ENCODE peak calls at places on chromosome 11, in five cellular contexts. J, R, G, T and M are unnamed samples.
A peak's percentile ranks its signal among the peaks of the same experiment; 100 is the strongest.

GRCh38 chr11:95498731-95499396 is 267.9 kb upstream of the SESN3 start:
- DNase-seq in J (no peak), R (no peak), G (no peak), T (no peak), M (no peak)

GRCh38 chr11:2886191-2886894 is 768 bp upstream of the CDKN1C start:
- DNase-seq in J (peak; percentile 58), R (peak; percentile 58), G (peak; percentile 39), T (no peak), M (no peak)

GRCh38 chr11:35038211-35038930 is 100.6 kb upstream of the CD44 start:
- DNase-seq in J (no peak), R (no peak), G (no peak), T (no peak), M (no peak)

GRCh38 chr11:78042858-78043257 is 19.8 kb upstream of the KCTD14 start:
- DNase-seq in J (no peak), R (no peak), G (no peak), T (no peak), M (no peak)

GRCh38 chr11:68099474-68100405 is 21.4 kb downstream of the CHKA start:
- DNase-seq in J (no peak), R (no peak), G (peak; percentile 47), T (peak; percentile 68), M (no peak)

GRCh38 chr11:10784229-10785145 is 24.2 kb downstream of the EIF4G2 start:
- DNase-seq in J (no peak), R (no peak), G (no peak), T (no peak), M (no peak)

GRCh38 chr11:119403021-119403420 is 20.0 kb downstream of the THY1 start:
- DNase-seq in J (no peak), R (no peak), G (no peak), T (no peak), M (no peak)

GRCh38 chr11:67083786-67084366 is 27.2 kb downstream of the RHOD start:
- DNase-seq in J (no peak), R (no peak), G (no peak), T (no peak), M (no peak)

GRCh38 chr11:111450480-111451320 is 61.5 kb downstream of the BTG4 start:
- DNase-seq in J (no peak), R (no peak), G (no peak), T (no peak), M (no peak)

GRCh38 chr11:2420502-2421225 is 20.1 kb downstream of the TSSC4 start:
- DNase-seq in J (peak; percentile 61), R (peak; percentile 97), G (no peak), T (peak; percentile 84), M (no peak)

GRCh38 chr11:84564180-84564866 is 1062.8 kb downstream of the DLG2 start:
- DNase-seq in J (peak; percentile 11), R (peak; percentile 34), G (no peak), T (peak; percentile 57), M (peak; percentile 38)

GRCh38 chr11:34154059-34154875 is 48.8 kb downstream of the NAT10 start:
- DNase-seq in J (no peak), R (no peak), G (no peak), T (no peak), M (no peak)

GRCh38 chr11:44979536-44980399 is 29.1 kb upstream of the TP53I11 start:
- DNase-seq in J (no peak), R (no peak), G (peak; percentile 90), T (peak; percentile 87), M (no peak)

GRCh38 chr11:11148104-11148509 is 204.9 kb downstream of the CSNK2A3 start:
- DNase-seq in J (no peak), R (peak; percentile 92), G (peak; percentile 71), T (peak; percentile 20), M (peak; percentile 5)

GRCh38 chr11:116371146-116371545 is 401.6 kb downstream of the BUD13 start:
- DNase-seq in J (no peak), R (no peak), G (no peak), T (no peak), M (no peak)

GRCh38 chr11:16096336-16096735 is 260.0 kb downstream of the SOX6 start:
- DNase-seq in J (no peak), R (no peak), G (no peak), T (no peak), M (no peak)

GRCh38 chr11:130533113-130533803 is 84.8 kb downstream of the ADAMTS15 start:
- DNase-seq in J (no peak), R (no peak), G (no peak), T (no peak), M (no peak)

GRCh38 chr11:84865257-84865656 is 761.9 kb downstream of the DLG2 start:
- DNase-seq in J (no peak), R (peak; percentile 7), G (no peak), T (no peak), M (no peak)

GRCh38 chr11:134987223-134987768 is 575.3 kb upstream of the B3GAT1 start:
- DNase-seq in J (no peak), R (no peak), G (no peak), T (no peak), M (no peak)

GRCh38 chr11:134181707-134182106 is 42.1 kb downstream of the NCAPD3 start:
- DNase-seq in J (no peak), R (peak; percentile 35), G (no peak), T (no peak), M (no peak)

GRCh38 chr11:15523576-15523975 is 408.9 kb downstream of the INSC start:
- DNase-seq in J (no peak), R (no peak), G (no peak), T (no peak), M (no peak)

GRCh38 chr11:4865855-4866254 is 15.8 kb upstream of the OR51T1 start:
- DNase-seq in J (no peak), R (no peak), G (no peak), T (no peak), M (no peak)

GRCh38 chr11:124415356-124415923 is 9.2 kb downstream of the OR8B4 start:
- DNase-seq in J (no peak), R (peak; percentile 27), G (no peak), T (no peak), M (no peak)

GRCh38 chr11:44221992-44222391 is 87.9 kb downstream of the ALX4 start:
- DNase-seq in J (no peak), R (no peak), G (no peak), T (no peak), M (no peak)